ENCODE peak calls at places on chromosomes 1 and 21, in nine cellular contexts. One of them, this sample, is unnamed.

GRCh38 chr1:26717066-26717465 is 21.3 kb downstream of the ARID1A start:
- DNase-seq in activated naive CD4-positive, alpha-beta T cell treated with anti-CD3 and anti-CD28 coated beads for 36 hours: no peak
- DNase-seq in fibroblast of lung: peak
- DNase-seq in T-helper 2 cell: no peak
- DNase-seq in HTR-8/SVneo: no peak
- DNase-seq in NCI-H1694: no peak
- DNase-seq in Calu3: no peak
- DNase-seq in nephron progenitor cell: no peak
- DNase-seq in AG04450: no peak
- DNase-seq in this sample: no peak

GRCh38 chr1:87816646-87817045 is 488.0 kb downstream of the LMO4 start:
- DNase-seq in Calu3: no peak
- DNase-seq in fibroblast of lung: no peak
- DNase-seq in NCI-H1694: no peak
- DNase-seq in T-helper 2 cell: no peak
- DNase-seq in AG04450: no peak
- DNase-seq in HTR-8/SVneo: no peak
- DNase-seq in nephron progenitor cell: no peak
- DNase-seq in activated naive CD4-positive, alpha-beta T cell treated with anti-CD3 and anti-CD28 coated beads for 36 hours: no peak
- DNase-seq in this sample: no peak

GRCh38 chr1:244865028-244865371 is 657 bp upstream of the HNRNPU start:
- DNase-seq in nephron progenitor cell: peak
- DNase-seq in HTR-8/SVneo: no peak
- DNase-seq in fibroblast of lung: no peak
- DNase-seq in NCI-H1694: peak
- DNase-seq in AG04450: no peak
- DNase-seq in T-helper 2 cell: no peak
- DNase-seq in Calu3: peak
- DNase-seq in activated naive CD4-positive, alpha-beta T cell treated with anti-CD3 and anti-CD28 coated beads for 36 hours: peak
- DNase-seq in this sample: no peak

GRCh38 chr1:30379684-30380624 is 343.4 kb downstream of the MATN1 start:
- DNase-seq in HTR-8/SVneo: peak
- DNase-seq in T-helper 2 cell: no peak
- DNase-seq in fibroblast of lung: peak
- DNase-seq in Calu3: peak
- DNase-seq in AG04450: peak
- DNase-seq in NCI-H1694: peak
- DNase-seq in activated naive CD4-positive, alpha-beta T cell treated with anti-CD3 and anti-CD28 coated beads for 36 hours: peak
- DNase-seq in nephron progenitor cell: peak
- DNase-seq in this sample: peak

GRCh38 chr1:64536836-64537490 is 67.0 kb downstream of the CACHD1 start:
- DNase-seq in fibroblast of lung: no peak
- DNase-seq in HTR-8/SVneo: no peak
- DNase-seq in nephron progenitor cell: no peak
- DNase-seq in T-helper 2 cell: no peak
- DNase-seq in activated naive CD4-positive, alpha-beta T cell treated with anti-CD3 and anti-CD28 coated beads for 36 hours: no peak
- DNase-seq in AG04450: no peak
- DNase-seq in Calu3: no peak
- DNase-seq in NCI-H1694: no peak
- DNase-seq in this sample: no peak

GRCh38 chr1:32761253-32761877 is 55.8 kb downstream of the YARS1 start:
- DNase-seq in fibroblast of lung: peak
- DNase-seq in Calu3: peak
- DNase-seq in AG04450: no peak
- DNase-seq in NCI-H1694: no peak
- DNase-seq in T-helper 2 cell: no peak
- DNase-seq in HTR-8/SVneo: peak
- DNase-seq in nephron progenitor cell: no peak
- DNase-seq in activated naive CD4-positive, alpha-beta T cell treated with anti-CD3 and anti-CD28 coated beads for 36 hours: peak
- DNase-seq in this sample: peak

GRCh38 chr1:23123528-23123927 is 45.1 kb downstream of the LUZP1 start:
- DNase-seq in AG04450: no peak
- DNase-seq in NCI-H1694: no peak
- DNase-seq in activated naive CD4-positive, alpha-beta T cell treated with anti-CD3 and anti-CD28 coated beads for 36 hours: no peak
- DNase-seq in T-helper 2 cell: no peak
- DNase-seq in nephron progenitor cell: no peak
- DNase-seq in Calu3: no peak
- DNase-seq in HTR-8/SVneo: no peak
- DNase-seq in fibroblast of lung: no peak
- DNase-seq in this sample: no peak

GRCh38 chr1:179129702-179130473 is 48.0 kb downstream of the TOR3A start:
- DNase-seq in NCI-H1694: no peak
- DNase-seq in HTR-8/SVneo: no peak
- DNase-seq in fibroblast of lung: peak
- DNase-seq in AG04450: no peak
- DNase-seq in nephron progenitor cell: no peak
- DNase-seq in Calu3: no peak
- DNase-seq in activated naive CD4-positive, alpha-beta T cell treated with anti-CD3 and anti-CD28 coated beads for 36 hours: peak
- DNase-seq in T-helper 2 cell: no peak
- DNase-seq in this sample: peak

GRCh38 chr1:185819798-185820197 is 85.6 kb downstream of the HMCN1 start:
- DNase-seq in T-helper 2 cell: no peak
- DNase-seq in Calu3: no peak
- DNase-seq in HTR-8/SVneo: no peak
- DNase-seq in NCI-H1694: no peak
- DNase-seq in fibroblast of lung: no peak
- DNase-seq in activated naive CD4-positive, alpha-beta T cell treated with anti-CD3 and anti-CD28 coated beads for 36 hours: no peak
- DNase-seq in nephron progenitor cell: no peak
- DNase-seq in AG04450: no peak
- DNase-seq in this sample: no peak

GRCh38 chr1:224256642-224257041 is 73.3 kb downstream of the NVL start:
- DNase-seq in T-helper 2 cell: no peak
- DNase-seq in nephron progenitor cell: no peak
- DNase-seq in activated naive CD4-positive, alpha-beta T cell treated with anti-CD3 and anti-CD28 coated beads for 36 hours: no peak
- DNase-seq in AG04450: no peak
- DNase-seq in fibroblast of lung: no peak
- DNase-seq in Calu3: no peak
- DNase-seq in HTR-8/SVneo: no peak
- DNase-seq in NCI-H1694: no peak
- DNase-seq in this sample: no peak

GRCh38 chr1:245406426-245406825 is 251.6 kb downstream of the KIF26B start:
- DNase-seq in activated naive CD4-positive, alpha-beta T cell treated with anti-CD3 and anti-CD28 coated beads for 36 hours: no peak
- DNase-seq in HTR-8/SVneo: no peak
- DNase-seq in nephron progenitor cell: no peak
- DNase-seq in T-helper 2 cell: no peak
- DNase-seq in Calu3: no peak
- DNase-seq in AG04450: no peak
- DNase-seq in fibroblast of lung: no peak
- DNase-seq in NCI-H1694: no peak
- DNase-seq in this sample: no peak

GRCh38 chr1:47569681-47570470 is 132.0 kb downstream of the FOXD2 start:
- DNase-seq in activated naive CD4-positive, alpha-beta T cell treated with anti-CD3 and anti-CD28 coated beads for 36 hours: no peak
- DNase-seq in Calu3: peak
- DNase-seq in NCI-H1694: no peak
- DNase-seq in AG04450: peak
- DNase-seq in HTR-8/SVneo: peak
- DNase-seq in T-helper 2 cell: no peak
- DNase-seq in fibroblast of lung: peak
- DNase-seq in nephron progenitor cell: no peak
- DNase-seq in this sample: peak

GRCh38 chr21:34528131-34528561 is 16.1 kb upstream of the KCNE1 start:
- DNase-seq in NCI-H1694: no peak
- DNase-seq in HTR-8/SVneo: no peak
- DNase-seq in activated naive CD4-positive, alpha-beta T cell treated with anti-CD3 and anti-CD28 coated beads for 36 hours: no peak
- DNase-seq in T-helper 2 cell: no peak
- DNase-seq in fibroblast of lung: peak
- DNase-seq in Calu3: no peak
- DNase-seq in nephron progenitor cell: no peak
- DNase-seq in AG04450: no peak
- DNase-seq in this sample: no peak

GRCh38 chr1:97047412-97047793 is 325.8 kb downstream of the PTBP2 start:
- DNase-seq in Calu3: no peak
- DNase-seq in T-helper 2 cell: no peak
- DNase-seq in activated naive CD4-positive, alpha-beta T cell treated with anti-CD3 and anti-CD28 coated beads for 36 hours: no peak
- DNase-seq in AG04450: no peak
- DNase-seq in fibroblast of lung: no peak
- DNase-seq in NCI-H1694: no peak
- DNase-seq in HTR-8/SVneo: no peak
- DNase-seq in nephron progenitor cell: no peak
- DNase-seq in this sample: no peak

This sample was measured in H4.